ENCODE peak calls at places on chromosomes 5 and 9, in eight cellular contexts. P is activated T-cell treated with anti-CD3 and anti-CD28 coated beads, Interleukin-2, amount 50 U/mL, for 72 hours; R is upper lobe of right lung; H is cardiac muscle cell; U is DMS153; G is GM10248; L is activated naive CD4-positive, alpha-beta T cell; K is fibroblast of mammary gland. N is an unnamed sample.

GRCh38 chr9:76475691-76476090 is 16.7 kb downstream of the GCNT1 start:
- DNase-seq in P (no peak), R (no peak), H (no peak), U (no peak), G (no peak), L (no peak), K (no peak), N (no peak)

GRCh38 chr5:56167522-56167921 is 65.6 kb downstream of the ANKRD55 start:
- DNase-seq in P (no peak), R (no peak), H (no peak), U (no peak), G (no peak), L (no peak), K (peak; percentile 25), N (no peak)

GRCh38 chr9:127116088-127116726 is 6.2 kb downstream of the ANGPTL2 start:
- DNase-seq in P (no peak), R (peak; percentile 21), H (no peak), U (no peak), G (no peak), L (no peak), K (no peak), N (no peak)

GRCh38 chr9:113011911-113012381 is at the start of gene ZNF883:
- DNase-seq in P (peak; percentile 23), R (peak; percentile 74), H (peak; percentile 76), U (peak; percentile 58), G (peak; percentile 7), L (no peak), K (peak; percentile 72), N (no peak)

GRCh38 chr5:151157426-151158286 is at the start of gene ANXA6:
- DNase-seq in P (peak; percentile 74), R (peak; percentile 92), H (peak; percentile 93), U (no peak), G (peak; percentile 81), L (peak; percentile 9), K (peak; percentile 70), N (peak; percentile 89)

GRCh38 chr9:4774209-4774608 is 18.5 kb upstream of the RCL1 start:
- DNase-seq in P (no peak), R (no peak), H (no peak), U (no peak), G (no peak), L (no peak), K (peak; percentile 94), N (no peak)

GRCh38 chr9:115116620-115117284 is 1.2 kb downstream of the TNC start:
- DNase-seq in P (no peak), R (no peak), H (no peak), U (no peak), G (no peak), L (no peak), K (no peak), N (no peak)

GRCh38 chr5:87347272-87347671 is 65.5 kb downstream of the CCNH start:
- DNase-seq in P (no peak), R (no peak), H (no peak), U (no peak), G (no peak), L (no peak), K (no peak), N (no peak)

GRCh38 chr5:60141119-60141518 is 247.6 kb upstream of the PDE4D start:
- DNase-seq in P (no peak), R (no peak), H (no peak), U (no peak), G (no peak), L (no peak), K (no peak), N (no peak)

GRCh38 chr5:68176253-68176652 is 39.3 kb upstream of the PIK3R1 start:
- DNase-seq in P (no peak), R (no peak), H (no peak), U (no peak), G (no peak), L (no peak), K (no peak), N (no peak)

GRCh38 chr9:127521919-127522304 is 70.6 kb downstream of the LRSAM1 start:
- DNase-seq in P (no peak), R (no peak), H (no peak), U (no peak), G (no peak), L (no peak), K (no peak), N (no peak)

GRCh38 chr9:106697799-106698591 is 165.0 kb upstream of the ZNF462 start:
- DNase-seq in P (no peak), R (peak; percentile 80), H (peak; percentile 36), U (peak; percentile 75), G (no peak), L (no peak), K (peak; percentile 78), N (no peak)

GRCh38 chr5:78570646-78571045 is 77.9 kb downstream of the LHFPL2 start:
- DNase-seq in P (no peak), R (no peak), H (no peak), U (no peak), G (no peak), L (no peak), K (no peak), N (no peak)

GRCh38 chr9:35616681-35617459 is 1.3 kb downstream of the CD72 start:
- DNase-seq in P (peak; percentile 80), R (peak; percentile 89), H (peak; percentile 69), U (no peak), G (peak; percentile 83), L (no peak), K (peak; percentile 71), N (no peak)

GRCh38 chr5:134070979-134071849 is 43.3 kb upstream of the TCF7 start:
- DNase-seq in P (peak; percentile 68), R (no peak), H (peak; percentile 29), U (no peak), G (peak; percentile 67), L (no peak), K (no peak), N (no peak)

GRCh38 chr5:75601567-75601966 is 9.7 kb upstream of the ANKDD1B start:
- DNase-seq in P (no peak), R (no peak), H (no peak), U (no peak), G (no peak), L (no peak), K (no peak), N (no peak)

GRCh38 chr9:128149951-128150593 is 819 bp downstream of the LCN2 start:
- DNase-seq in P (no peak), R (no peak), H (no peak), U (no peak), G (no peak), L (no peak), K (no peak), N (no peak)

GRCh38 chr9:77534376-77535057 is 113.6 kb downstream of the GNA14 start:
- DNase-seq in P (no peak), R (no peak), H (no peak), U (peak; percentile 92), G (no peak), L (no peak), K (no peak), N (no peak)

GRCh38 chr5:11105706-11106105 is 344.7 kb upstream of the DAP start:
- DNase-seq in P (no peak), R (no peak), H (no peak), U (no peak), G (no peak), L (no peak), K (no peak), N (no peak)

GRCh38 chr5:139205144-139205543 is 7.0 kb upstream of the SIL1 start:
- DNase-seq in P (no peak), R (no peak), H (no peak), U (no peak), G (no peak), L (no peak), K (no peak), N (no peak)

GRCh38 chr5:155943516-155944407 is 383.2 kb upstream of the SGCD start:
- DNase-seq in P (peak; percentile 39), R (peak; percentile 61), H (peak; percentile 71), U (no peak), G (peak; percentile 40), L (no peak), K (peak; percentile 61), N (peak; percentile 70)

GRCh38 chr9:99762470-99762869 is 59.2 kb upstream of the NR4A3 start:
- DNase-seq in P (no peak), R (no peak), H (no peak), U (no peak), G (peak; percentile 52), L (no peak), K (no peak), N (no peak)

N was measured in Karpas-422.